ENCODE peak calls at places on chromosomes 12 and 14, in five cellular contexts. One of them, this sample, is unnamed.
A peak's percentile ranks its signal among the peaks of the same experiment; 100 is the strongest.

GRCh38 chr12:127810026-127810425 is 456.9 kb upstream of the TMEM132C start:
- DNase-seq in EL: peak; percentile 94
- DNase-seq in COLO829: no peak
- DNase-seq in activated T-helper 1 cell treated with Interleukin-2 at 50 U/mL for 16 hours: no peak
- DNase-seq in NCI-H2029: peak; percentile 3
- DNase-seq in this sample: no peak

GRCh38 chr14:89977668-89978067 is 21.9 kb downstream of the TDP1 start:
- DNase-seq in NCI-H2029: no peak
- DNase-seq in COLO829: no peak
- DNase-seq in activated T-helper 1 cell treated with Interleukin-2 at 50 U/mL for 16 hours: no peak
- DNase-seq in EL: no peak
- DNase-seq in this sample: no peak

GRCh38 chr12:47282206-47282605 is 202.4 kb upstream of the AMIGO2 start:
- DNase-seq in EL: peak; percentile 15
- DNase-seq in COLO829: no peak
- DNase-seq in NCI-H2029: no peak
- DNase-seq in activated T-helper 1 cell treated with Interleukin-2 at 50 U/mL for 16 hours: no peak
- DNase-seq in this sample: no peak

GRCh38 chr12:1531160-1531653 is 63.2 kb downstream of the FBXL14 start:
- DNase-seq in COLO829: no peak
- DNase-seq in activated T-helper 1 cell treated with Interleukin-2 at 50 U/mL for 16 hours: no peak
- DNase-seq in EL: peak; percentile 23
- DNase-seq in NCI-H2029: no peak
- DNase-seq in this sample: no peak

GRCh38 chr14:52467515-52468266 is 84.6 kb downstream of the TXNDC16 start:
- DNase-seq in COLO829: no peak
- DNase-seq in NCI-H2029: no peak
- DNase-seq in activated T-helper 1 cell treated with Interleukin-2 at 50 U/mL for 16 hours: no peak
- DNase-seq in EL: no peak
- DNase-seq in this sample: no peak

GRCh38 chr12:26648584-26648983 is 184.4 kb downstream of the ITPR2 start:
- DNase-seq in COLO829: peak; percentile 59
- DNase-seq in NCI-H2029: no peak
- DNase-seq in activated T-helper 1 cell treated with Interleukin-2 at 50 U/mL for 16 hours: no peak
- DNase-seq in EL: peak; percentile 93
- DNase-seq in this sample: no peak

GRCh38 chr12:29783773-29784666 is at the start of gene TMTC1:
- DNase-seq in EL: peak; percentile 19
- DNase-seq in COLO829: peak; percentile 37
- DNase-seq in activated T-helper 1 cell treated with Interleukin-2 at 50 U/mL for 16 hours: no peak
- DNase-seq in NCI-H2029: peak; percentile 17
- DNase-seq in this sample: peak; percentile 62

GRCh38 chr12:52573743-52574142 is at the start of gene KRT74:
- DNase-seq in EL: no peak
- DNase-seq in NCI-H2029: no peak
- DNase-seq in activated T-helper 1 cell treated with Interleukin-2 at 50 U/mL for 16 hours: no peak
- DNase-seq in COLO829: no peak
- DNase-seq in this sample: no peak

GRCh38 chr14:67541448-67542387 is 8.6 kb downstream of the PLEKHH1 start:
- DNase-seq in EL: no peak
- DNase-seq in activated T-helper 1 cell treated with Interleukin-2 at 50 U/mL for 16 hours: no peak
- DNase-seq in NCI-H2029: no peak
- DNase-seq in COLO829: no peak
- DNase-seq in this sample: no peak

This sample was measured in NCI-H146.